ENCODE peak calls at places on chromosome 18, in four cellular contexts. H, L, S and E are unnamed samples.

GRCh38 chr18:52715421-52715820 is 375.4 kb downstream of the DCC start:
- DNase-seq in H (no peak), L (no peak), S (no peak), E (no peak)

GRCh38 chr18:48539406-48540328 is 836 bp downstream of the CTIF start:
- DNase-seq in H (peak), L (no peak), S (peak), E (peak)

GRCh38 chr18:76376225-76376624 is 118.8 kb downstream of the ZNF516 start:
- DNase-seq in H (no peak), L (no peak), S (no peak), E (no peak)

GRCh38 chr18:75340206-75340605 is 87.3 kb downstream of the SMIM21 start:
- DNase-seq in H (no peak), L (no peak), S (no peak), E (no peak)

GRCh38 chr18:7000484-7001096 is 117.0 kb downstream of the LAMA1 start:
- DNase-seq in H (peak), L (no peak), S (no peak), E (no peak)

GRCh38 chr18:62716679-62717058 is 1.3 kb downstream of the PHLPP1 start:
- DNase-seq in H (peak), L (peak), S (peak), E (peak)

GRCh38 chr18:22103664-22104031 is 65.7 kb upstream of the GATA6 start:
- DNase-seq in H (no peak), L (no peak), S (no peak), E (no peak)

GRCh38 chr18:75226301-75226955 is 15.8 kb downstream of the TSHZ1 start:
- DNase-seq in H (peak), L (no peak), S (no peak), E (no peak)

GRCh38 chr18:30093376-30093775 is 949.2 kb downstream of the DSC3 start:
- DNase-seq in H (peak), L (no peak), S (no peak), E (no peak)

GRCh38 chr18:57816208-57816999 is 13.3 kb upstream of the ATP8B1 start:
- DNase-seq in H (no peak), L (no peak), S (no peak), E (no peak)

GRCh38 chr18:3593904-3594759 is 144.2 kb downstream of the TGIF1 start:
- DNase-seq in H (peak), L (peak), S (peak), E (peak)

GRCh38 chr18:28167835-28168349 is 9.0 kb downstream of the CDH2 start:
- DNase-seq in H (no peak), L (no peak), S (no peak), E (no peak)

GRCh38 chr18:28159055-28159454 is 17.9 kb downstream of the CDH2 start:
- DNase-seq in H (peak), L (no peak), S (no peak), E (no peak)

GRCh38 chr18:28164772-28165483 is 12.0 kb downstream of the CDH2 start:
- DNase-seq in H (no peak), L (no peak), S (no peak), E (no peak)

GRCh38 chr18:28161608-28162599 is 15.0 kb downstream of the CDH2 start:
- DNase-seq in H (peak), L (no peak), S (no peak), E (peak)

DNA sequence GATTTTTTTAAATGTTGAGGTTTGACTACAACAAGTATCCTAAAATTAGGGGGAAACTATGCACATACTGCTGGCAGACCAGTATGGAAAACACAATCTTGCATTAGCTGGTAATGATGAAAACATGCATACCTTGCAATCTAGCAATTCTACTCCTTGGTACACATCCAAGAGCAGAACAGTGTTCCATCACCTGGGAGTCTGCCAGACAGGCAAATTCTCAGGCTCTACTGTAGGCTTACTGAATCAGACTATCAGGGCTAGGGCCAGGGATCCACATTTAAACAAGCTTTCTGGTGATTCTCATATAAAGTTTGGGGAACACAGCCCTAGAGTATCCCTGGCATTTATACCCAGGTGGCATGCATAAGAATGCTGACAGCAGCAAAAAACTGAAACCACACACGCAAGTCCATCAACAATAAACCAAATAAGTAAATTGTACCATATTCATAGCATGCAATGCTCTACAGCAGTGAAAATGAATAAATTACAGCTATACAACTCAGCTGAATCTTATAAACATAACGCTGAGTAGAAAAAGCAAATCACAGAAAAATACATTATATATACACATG is 13.6 kb downstream of the CDH2 start:
- DNase-seq in H (peak), L (no peak), S (no peak), E (no peak)
- H3K4me3 ChIP-seq in H (no peak), L (no peak), S (no peak), E (no peak)

GRCh38 chr18:36162981-36163380 is 24.3 kb upstream of the MOCOS start:
- DNase-seq in H (peak), L (no peak), S (no peak), E (no peak)

GRCh38 chr18:36157441-36157840 is 27.7 kb downstream of the ELP2 start:
- DNase-seq in H (peak), L (no peak), S (no peak), E (no peak)

GRCh38 chr18:36153771-36154170 is 24.1 kb downstream of the ELP2 start:
- DNase-seq in H (peak), L (no peak), S (no peak), E (no peak)

GRCh38 chr18:36155960-36156757 is 26.5 kb downstream of the ELP2 start:
- DNase-seq in H (peak), L (no peak), S (no peak), E (no peak)

DNA sequence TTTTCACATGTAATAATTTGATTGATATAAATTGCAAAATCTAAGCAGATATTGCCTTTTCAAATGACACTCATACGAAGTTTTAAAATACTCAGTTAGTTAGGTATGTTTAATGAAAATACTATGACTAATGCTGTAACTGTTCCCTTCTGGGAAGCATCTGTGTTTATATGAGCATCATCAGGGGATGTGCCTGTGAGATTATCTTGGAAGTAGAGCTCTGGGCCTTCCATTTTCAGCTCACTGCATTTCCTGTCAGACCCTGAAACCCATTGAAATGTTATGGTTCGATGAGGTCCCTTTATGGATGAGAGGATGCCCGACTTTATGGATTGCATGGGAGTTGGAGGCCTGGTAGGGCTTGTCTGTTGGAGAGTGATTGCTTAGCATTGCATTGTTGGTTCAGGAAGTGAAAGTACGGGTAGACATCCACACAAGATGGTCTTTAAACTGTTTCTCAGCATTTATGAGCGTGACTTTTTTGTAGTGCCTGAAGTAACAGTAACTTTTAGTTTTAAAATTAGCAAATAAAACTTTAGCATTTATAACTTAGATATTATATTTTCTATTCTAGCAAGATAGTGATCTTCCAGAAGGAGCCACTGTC is 28.7 kb downstream of the ELP2 start:
- DNase-seq in H (peak), L (no peak), S (no peak), E (no peak)
- H3K4me3 ChIP-seq in H (no peak), L (no peak), S (no peak), E (no peak)

DNA sequence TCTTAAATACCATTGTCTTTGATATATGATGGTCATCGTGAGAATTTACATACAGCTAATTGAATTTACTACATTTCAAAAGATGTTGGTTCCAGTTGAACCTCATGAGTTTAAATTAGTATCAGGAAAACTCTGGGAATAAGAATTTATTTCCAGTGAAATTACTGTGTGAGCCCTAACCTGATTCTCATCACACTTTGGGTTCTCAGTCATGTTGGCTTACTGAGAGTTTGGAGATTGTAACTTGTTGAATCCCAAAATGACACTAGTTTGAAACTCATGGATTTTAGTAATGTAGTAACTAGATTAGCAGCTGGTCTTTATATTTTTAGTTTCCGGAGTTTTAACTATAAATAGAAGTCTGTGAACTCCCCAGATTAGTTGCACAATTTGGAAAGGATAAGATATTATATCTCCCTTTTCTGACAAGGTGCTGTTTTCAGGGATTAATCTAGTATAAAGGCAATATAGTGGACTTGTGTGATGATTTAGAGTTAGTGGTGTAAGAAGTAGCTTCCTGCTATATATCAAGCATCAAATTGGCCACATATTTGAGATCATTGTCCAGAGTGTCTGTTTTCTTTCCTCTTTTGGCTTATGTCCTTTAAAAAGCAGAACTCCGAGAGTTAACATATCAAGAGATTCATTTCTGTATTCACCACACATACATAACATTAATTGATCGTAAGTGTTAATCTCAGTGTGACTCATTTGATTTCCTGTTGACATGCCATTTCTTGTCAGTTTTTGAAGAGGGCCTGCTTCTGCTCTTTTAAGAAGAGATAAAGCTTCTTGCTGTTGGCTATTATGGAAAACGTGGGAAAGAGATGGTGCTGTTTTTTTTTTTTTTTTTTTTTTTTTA is 15.7 kb downstream of the NDUFV2 start:
- DNase-seq in H (no peak), L (no peak), S (no peak), E (no peak)
- H3K4me3 ChIP-seq in H (peak), L (peak), S (peak), E (no peak)

GRCh38 chr18:80232710-80233109 is 14.6 kb downstream of the PARD6G start:
- DNase-seq in H (no peak), L (no peak), S (no peak), E (no peak)
- H3K4me3 ChIP-seq in H (no peak), L (no peak), S (no peak), E (no peak)

GRCh38 chr18:67633939-67634338 is 117.4 kb upstream of the DSEL start:
- DNase-seq in H (no peak), L (no peak), S (no peak), E (no peak)

GRCh38 chr18:67628674-67629073 is 112.2 kb upstream of the DSEL start:
- DNase-seq in H (no peak), L (no peak), S (no peak), E (no peak)
- H3K4me3 ChIP-seq in H (no peak), L (no peak), S (no peak), E (no peak)

GRCh38 chr18:55407191-55407590 is 180.8 kb downstream of the TCF4 start:
- DNase-seq in H (no peak), L (no peak), S (no peak), E (no peak)

GRCh38 chr18:55404136-55404810 is 183.7 kb downstream of the TCF4 start:
- DNase-seq in H (no peak), L (no peak), S (no peak), E (no peak)

GRCh38 chr18:55404811-55405654 is 183.0 kb downstream of the TCF4 start:
- DNase-seq in H (peak), L (no peak), S (no peak), E (no peak)

GRCh38 chr18:55406374-55407045 is 181.5 kb downstream of the TCF4 start:
- DNase-seq in H (no peak), L (no peak), S (peak), E (no peak)

GRCh38 chr18:55405655-55406373 is 182.2 kb downstream of the TCF4 start:
- DNase-seq in H (peak), L (no peak), S (peak), E (peak)
- H3K4me3 ChIP-seq in H (no peak), L (no peak), S (peak), E (peak)

GRCh38 chr18:51153659-51154371 is 43.7 kb downstream of the MEX3C start:
- DNase-seq in H (no peak), L (peak), S (peak), E (no peak)

GRCh38 chr18:51151185-51151567 is 46.3 kb downstream of the MEX3C start:
- DNase-seq in H (no peak), L (no peak), S (no peak), E (no peak)

GRCh38 chr18:51150430-51150746 is 47.1 kb downstream of the MEX3C start:
- DNase-seq in H (no peak), L (no peak), S (no peak), E (no peak)

GRCh38 chr18:51149605-51150429 is 47.7 kb downstream of the MEX3C start:
- DNase-seq in H (peak), L (no peak), S (no peak), E (peak)

DNA sequence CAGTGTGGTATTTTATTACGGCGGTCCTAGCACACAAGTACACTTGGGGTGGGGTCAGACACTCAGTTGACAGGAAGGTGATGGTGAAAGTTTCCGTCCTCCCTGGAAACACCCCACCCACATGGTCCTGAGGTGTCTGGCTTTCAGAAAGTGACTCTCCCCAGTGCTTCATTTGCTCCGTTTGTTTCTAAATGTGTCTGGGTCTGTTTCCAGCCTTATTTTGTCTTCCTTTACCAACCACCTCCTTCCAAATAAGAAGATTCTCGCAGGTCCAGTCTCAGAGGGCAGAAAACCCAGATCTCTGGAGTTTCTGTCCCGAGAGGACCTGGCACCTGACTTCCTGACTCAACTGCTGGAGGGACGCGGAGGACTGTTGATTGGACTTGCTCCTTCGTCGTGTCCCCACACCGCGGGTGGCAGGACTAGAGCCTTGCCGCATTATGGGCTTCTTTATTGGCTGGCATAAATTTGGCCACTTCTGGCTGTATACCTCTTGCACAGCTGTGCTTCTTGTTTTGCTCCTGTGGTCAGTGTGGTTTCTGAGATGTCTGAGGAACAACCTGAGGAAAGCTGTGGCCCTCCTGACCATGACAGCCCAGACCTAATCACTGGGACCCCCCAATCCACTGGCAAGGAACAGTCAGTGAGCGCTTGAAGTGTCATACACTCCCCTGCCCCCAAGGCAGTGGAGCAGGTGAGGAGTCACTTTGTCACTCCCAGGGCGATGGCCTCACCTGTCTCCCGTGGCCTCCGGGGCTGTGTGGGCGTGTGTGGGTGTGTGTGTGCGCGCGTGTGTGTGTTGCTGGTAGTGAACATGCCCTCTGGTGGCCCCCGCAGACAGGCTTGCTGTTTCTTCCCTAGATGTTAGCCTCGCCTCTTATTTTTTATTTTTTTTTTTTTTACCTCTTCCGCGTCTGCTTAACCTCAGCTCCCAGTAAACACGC is 45.6 kb downstream of the MEX3C start:
- DNase-seq in H (no peak), L (peak), S (no peak), E (no peak)
- H3K4me3 ChIP-seq in H (no peak), L (no peak), S (no peak), E (no peak)

GRCh38 chr18:306608-307255 is 38.9 kb upstream of the THOC1 start:
- DNase-seq in H (no peak), L (no peak), S (no peak), E (no peak)
- H3K4me3 ChIP-seq in H (no peak), L (no peak), S (no peak), E (no peak)

DNA sequence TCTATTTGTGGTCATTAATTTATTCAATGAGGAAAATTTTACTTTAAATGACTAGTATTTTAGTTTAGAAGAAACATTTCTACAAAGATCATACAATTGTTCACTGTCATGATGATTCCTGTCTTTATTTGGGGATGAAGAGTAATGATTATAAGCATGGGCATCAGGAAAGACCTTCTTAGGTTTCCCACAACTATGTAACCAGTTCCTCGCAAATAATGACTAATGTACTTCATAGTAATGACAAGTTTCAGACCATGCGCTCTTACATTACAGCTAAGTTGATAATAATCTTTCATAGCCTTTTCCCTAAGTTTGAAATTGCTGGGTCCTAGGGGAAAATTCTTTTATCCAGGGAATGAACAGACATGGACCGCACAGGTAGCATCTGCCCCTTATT is 90.5 kb downstream of the MYO5B start:
- DNase-seq in H (no peak), L (no peak), S (no peak), E (no peak)
- H3K4me3 ChIP-seq in H (no peak), L (no peak), S (no peak), E (no peak)